ENCODE peak calls at places on chromosomes 11 and 22, in eight cellular contexts. T is PC-3, L is body of pancreas, G is psoas muscle, Z is A549, H is right lobe of liver, O is pancreas, U is dorsolateral prefrontal cortex. Y is an unnamed sample.
A peak's percentile ranks its signal among the peaks of the same experiment; 100 is the strongest.

GRCh38 chr22:38144025-38144405 is 33.5 kb upstream of the BAIAP2L2 start:
- DNase-seq in T (peak; percentile 43), H (peak; percentile 37), U (peak; percentile 26), G (no peak), L (no peak), O (no peak), Z (peak; percentile 52), Y (no peak)

GRCh38 chr11:76270387-76270786 is 64.1 kb upstream of the WNT11 start:
- DNase-seq in T (no peak), Z (no peak), G (peak; percentile 73), L (no peak), H (no peak), U (no peak), O (no peak), Y (no peak)

GRCh38 chr11:124194696-124195418 is 11.7 kb downstream of the OR10D3 start:
- DNase-seq in G (no peak), L (peak; percentile 42), O (no peak), H (no peak), U (no peak), Z (peak; percentile 54), T (peak; percentile 79), Y (no peak)

GRCh38 chr11:119380816-119381185 is 689 bp downstream of the USP2 start:
- DNase-seq in L (no peak), G (no peak), T (no peak), O (no peak), Z (no peak), H (no peak), U (no peak), Y (no peak)

GRCh38 chr11:113014262-113014661 is 53.0 kb downstream of the NCAM1 start:
- DNase-seq in H (no peak), O (no peak), T (no peak), Z (no peak), L (no peak), U (no peak), G (no peak), Y (no peak)

GRCh38 chr11:17012712-17013547 is 1.3 kb downstream of the PLEKHA7 start:
- DNase-seq in U (peak; percentile 44), H (peak; percentile 92), T (peak; percentile 94), O (peak; percentile 76), L (peak; percentile 65), G (peak; percentile 52), Z (peak; percentile 91), Y (peak; percentile 55)

GRCh38 chr11:89181111-89181510 is 3.4 kb downstream of the TYR start:
- DNase-seq in Z (no peak), G (no peak), U (no peak), T (no peak), L (no peak), O (no peak), H (no peak), Y (no peak)

GRCh38 chr11:69257838-69258658 is 35.9 kb upstream of the MYEOV start:
- DNase-seq in L (no peak), G (no peak), O (no peak), T (no peak), U (no peak), Z (no peak), H (no peak), Y (no peak)

GRCh38 chr11:28168718-28169117 is 60.5 kb downstream of the METTL15 start:
- DNase-seq in H (no peak), Z (no peak), O (no peak), L (no peak), U (no peak), T (no peak), G (no peak), Y (no peak)

GRCh38 chr22:44449061-44449682 is 48.9 kb downstream of the RTL6 start:
- DNase-seq in L (no peak), Z (peak; percentile 60), U (no peak), T (peak; percentile 89), G (no peak), O (no peak), H (no peak), Y (no peak)

GRCh38 chr22:24807284-24807950 is 1.4 kb downstream of the SGSM1 start:
- DNase-seq in L (no peak), O (no peak), H (no peak), U (no peak), T (no peak), Z (peak; percentile 22), G (no peak), Y (peak; percentile 32)

GRCh38 chr11:131686836-131687235 is 316.4 kb downstream of the NTM start:
- DNase-seq in Z (no peak), L (no peak), U (no peak), O (no peak), H (no peak), T (no peak), G (no peak), Y (no peak)

DNA sequence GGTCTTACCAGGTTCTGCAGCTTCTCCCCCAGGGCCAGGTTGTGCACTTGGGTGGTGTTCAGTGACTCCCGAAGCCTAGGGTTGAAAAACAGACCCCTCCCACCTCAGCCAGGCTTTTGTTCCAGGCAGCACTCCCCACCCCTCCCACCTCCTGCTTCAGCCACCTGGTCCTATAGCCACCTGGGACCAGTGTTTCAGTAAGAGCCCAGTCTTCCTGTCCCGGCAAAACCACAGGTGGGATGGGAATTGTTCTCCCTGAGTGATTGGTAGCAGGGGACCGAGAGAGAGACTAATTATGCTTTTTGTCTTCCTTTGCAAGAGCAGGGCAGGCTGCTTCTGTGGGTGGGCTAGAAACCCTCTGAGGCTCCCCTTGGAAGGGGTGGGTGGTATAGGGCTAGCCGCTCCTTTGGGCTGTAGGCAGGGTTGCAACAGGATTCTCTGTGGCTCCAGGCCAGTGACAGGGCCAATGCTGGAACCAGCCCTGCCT is 8.5 kb upstream of the NAALADL1 start:
- DNase-seq in O (no peak), U (no peak), H (no peak), L (no peak), Z (no peak), T (no peak), G (no peak), Y (no peak)
- H3K4me3 ChIP-seq in O (no peak overlapping the region), U (no peak overlapping the region), H (no peak overlapping the region), L (no peak overlapping the region), Z (no peak overlapping the region), T (no peak overlapping the region), G (no peak overlapping the region), Y (no peak overlapping the region)

GRCh38 chr11:86983071-86983488 is 27.9 kb upstream of the FZD4 start:
- DNase-seq in U (no peak), L (no peak), Z (no peak), G (peak; percentile 88), T (peak; percentile 48), O (no peak), H (peak; percentile 60), Y (peak; percentile 23)
- TF ChIP-seq CTCF in U (no peak), L (no peak), Z (no peak), G (no peak), T (no peak), O (no peak), H (no peak), Y (no peak)

GRCh38 chr22:19043111-19044085 is 78.8 kb downstream of the DGCR2 start:
- DNase-seq in T (no peak), U (peak; percentile 11), G (peak; percentile 28), L (no peak), O (no peak), H (peak; percentile 40), Z (no peak), Y (no peak)

GRCh38 chr22:19040581-19041402 is 81.4 kb downstream of the DGCR2 start:
- DNase-seq in H (peak; percentile 42), T (no peak), U (peak; percentile 35), L (no peak), O (peak; percentile 50), G (peak; percentile 30), Z (no peak), Y (peak; percentile 10)

GRCh38 chr22:19042285-19043110 is 79.7 kb downstream of the DGCR2 start:
- DNase-seq in Z (no peak), U (peak; percentile 31), O (no peak), L (no peak), H (peak; percentile 39), G (peak; percentile 55), T (no peak), Y (no peak)

GRCh38 chr22:19039796-19040580 is 82.2 kb downstream of the DGCR2 start:
- DNase-seq in G (peak; percentile 40), L (no peak), H (peak; percentile 34), U (peak; percentile 32), Z (no peak), T (no peak), O (peak; percentile 49), Y (no peak)

DNA sequence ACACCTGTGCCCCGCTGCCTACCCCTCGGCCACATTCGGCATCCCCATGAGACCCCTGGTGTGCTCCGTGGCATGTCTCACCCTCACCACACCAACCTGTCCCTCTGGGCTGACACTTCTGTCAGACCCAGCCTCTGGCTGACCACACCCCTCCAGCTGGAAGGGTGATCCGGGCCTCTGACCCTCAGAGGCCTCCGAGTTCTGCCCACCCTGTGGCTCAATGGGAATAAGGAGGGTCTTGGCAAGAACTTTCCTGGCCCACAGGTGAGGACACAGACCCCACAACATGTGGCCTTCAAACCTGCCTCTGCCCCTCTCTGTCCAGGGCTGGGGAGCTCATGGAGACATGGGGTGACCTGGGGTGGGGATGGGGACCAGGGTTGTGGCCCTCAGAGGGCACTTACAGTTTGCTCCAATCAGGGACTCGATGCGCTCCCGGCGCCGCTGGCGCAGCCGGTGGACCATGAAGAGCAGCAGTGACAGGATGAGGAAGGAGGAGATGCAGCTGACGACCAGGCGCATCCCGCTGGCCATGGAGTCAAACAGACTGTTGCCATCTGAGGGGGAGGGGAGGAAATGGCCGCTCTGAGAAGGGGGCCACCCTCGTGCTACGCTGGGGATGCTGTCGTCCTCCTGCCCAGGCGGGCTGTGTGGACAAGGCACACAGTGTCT is 80.7 kb downstream of the DGCR2 start:
- DNase-seq in G (peak; percentile 34), Z (no peak), O (peak; percentile 35), L (no peak), T (no peak), U (peak; percentile 6), H (no peak), Y (no peak)
- H3K27ac ChIP-seq in G (no peak overlapping the region), Z (no peak overlapping the region), O (no peak overlapping the region), L (no peak overlapping the region), T (no peak overlapping the region), U (no peak overlapping the region), H (no peak overlapping the region), Y (no peak overlapping the region)

GRCh38 chr22:36252754-36253522 is at the start of gene APOL1:
- DNase-seq in U (no peak), G (no peak), T (no peak), H (peak; percentile 67), L (no peak), Z (peak; percentile 19), O (no peak), Y (peak; percentile 37)
- H3K4me3 ChIP-seq in U (peak within 1 kb of the TSS; percentile 36), G (peak within 1 kb of the TSS; percentile 59), T (no peak within 1 kb of the TSS), H (peak within 1 kb of the TSS; percentile 77), L (no peak within 1 kb of the TSS), Z (peak within 1 kb of the TSS; percentile 12), O (no peak within 1 kb of the TSS), Y (peak within 1 kb of the TSS; percentile 67)

DNA sequence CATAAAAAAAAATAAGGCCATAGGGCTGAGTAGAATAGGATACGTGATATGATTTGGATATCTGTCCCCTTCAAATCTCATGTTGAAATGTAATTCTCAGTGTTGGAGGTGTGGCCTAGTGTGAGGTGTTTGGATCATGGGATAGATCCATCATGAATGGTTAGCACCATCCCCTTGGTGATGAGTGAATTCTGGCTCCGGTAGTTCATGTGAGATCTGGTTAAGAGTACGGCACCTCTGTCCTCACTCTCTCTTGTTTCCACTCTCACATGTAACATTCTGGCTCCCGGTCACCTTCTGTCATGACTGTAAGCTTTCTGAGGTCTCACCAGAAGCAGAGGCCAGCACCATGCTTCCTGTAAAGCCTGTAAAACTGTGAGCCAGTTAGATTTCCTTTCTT is 45.5 kb downstream of the RAB30 start:
- DNase-seq in U (no peak), Z (no peak), H (no peak), O (no peak), T (no peak), G (no peak), L (no peak), Y (no peak)
- TF ChIP-seq CTCF in U (no peak), Z (no peak), H (no peak), O (no peak), T (no peak), G (no peak), L (no peak), Y (no peak)